ENCODE peak calls at places on chromosomes 2 and 18, in eight cellular contexts. O is stimulated activated CD4-positive, alpha-beta T cell treated with anti-CD3 and anti-CD28 coated beads, Interleukin-1b, Interleukin-23, amount 100 ng/mL, for 4 hours; U is posterior vena cava; F is fibroblast of lung; K is kidney tubule cell; C is WTC11; J is RPMI8226; H is type B pancreatic cell. I is an unnamed sample.

GRCh38 chr2:185939858-185940257 is 201.3 kb downstream of the FSIP2 start:
- DNase-seq in H (no peak), K (no peak), J (no peak), F (no peak), C (no peak), O (no peak), U (no peak), I (no peak)

GRCh38 chr2:66389651-66390131 is 45.2 kb upstream of the MEIS1 start:
- DNase-seq in F (peak; percentile 66), U (no peak), H (no peak), K (no peak), O (no peak), C (no peak), J (peak; percentile 63), I (no peak)

GRCh38 chr2:100632759-100633158 is 70.0 kb downstream of the PDCL3 start:
- DNase-seq in O (no peak), J (no peak), K (no peak), U (no peak), F (no peak), H (no peak), C (no peak), I (no peak)

GRCh38 chr18:21330122-21330701 is 88.2 kb downstream of the GREB1L start:
- DNase-seq in F (peak; percentile 65), K (peak; percentile 78), H (no peak), O (no peak), J (no peak), U (no peak), C (no peak), I (no peak)

GRCh38 chr2:168767258-168767657 is 35.2 kb upstream of the NOSTRIN start:
- DNase-seq in K (no peak), O (no peak), H (no peak), C (no peak), J (no peak), U (no peak), F (no peak), I (no peak)

GRCh38 chr2:163731735-163732134 is 4.1 kb downstream of the FIGN start:
- DNase-seq in F (peak; percentile 27), U (no peak), J (no peak), K (no peak), O (no peak), C (no peak), H (no peak), I (no peak)

GRCh38 chr18:456361-456821 is 44.1 kb downstream of the COLEC12 start:
- DNase-seq in K (no peak), C (no peak), U (peak; percentile 88), J (no peak), F (peak; percentile 51), H (no peak), O (no peak), I (no peak)

GRCh38 chr2:222859786-222860726 is 780 bp upstream of the ACSL3 start:
- DNase-seq in O (no peak), C (peak; percentile 30), K (peak; percentile 84), U (no peak), F (peak; percentile 87), J (no peak), H (no peak), I (no peak)

GRCh38 chr2:237886702-237887481 is 27.5 kb downstream of the RAMP1 start:
- DNase-seq in K (no peak), F (peak; percentile 91), U (peak; percentile 86), H (no peak), O (no peak), C (no peak), J (peak; percentile 20), I (no peak)

GRCh38 chr18:77068321-77068841 is 64.2 kb downstream of the MBP start:
- DNase-seq in U (no peak), H (no peak), J (no peak), O (no peak), F (peak; percentile 66), K (peak; percentile 83), C (no peak), I (no peak)

GRCh38 chr2:195304310-195304709 is 352.7 kb upstream of the SLC39A10 start:
- DNase-seq in K (peak; percentile 32), F (peak; percentile 36), H (no peak), C (peak; percentile 42), J (peak; percentile 17), U (no peak), O (no peak), I (no peak)

GRCh38 chr18:62280058-62280457 is 45.1 kb upstream of the TNFRSF11A start:
- DNase-seq in H (no peak), C (no peak), K (no peak), F (no peak), O (no peak), U (no peak), J (no peak), I (no peak)

GRCh38 chr2:163191372-163191771 is 352.8 kb upstream of the KCNH7 start:
- DNase-seq in J (peak; percentile 23), O (no peak), C (peak; percentile 16), F (peak; percentile 64), U (no peak), H (no peak), K (peak; percentile 53), I (peak; percentile 51)

GRCh38 chr18:8696749-8697211 is 8.6 kb upstream of the MTCL1 start:
- DNase-seq in F (peak; percentile 60), O (peak; percentile 76), U (peak; percentile 92), J (peak; percentile 81), H (peak; percentile 83), C (peak; percentile 83), K (peak; percentile 68), I (peak; percentile 72)

GRCh38 chr2:3669656-3670055 is 11.7 kb downstream of the ALLC start:
- DNase-seq in U (peak; percentile 55), O (no peak), K (no peak), J (no peak), H (peak; percentile 39), C (no peak), F (no peak), I (no peak)

GRCh38 chr2:150125708-150126107 is 361.8 kb downstream of the RND3 start:
- DNase-seq in U (no peak), J (no peak), K (peak; percentile 97), O (no peak), H (no peak), F (peak; percentile 46), C (no peak), I (no peak)

GRCh38 chr2:117982376-117983033 is 31.4 kb downstream of the CCDC93 start:
- DNase-seq in J (no peak), O (no peak), C (peak; percentile 32), F (no peak), K (no peak), H (no peak), U (no peak), I (no peak)

GRCh38 chr2:145157626-145158025 is 637.7 kb upstream of the ZEB2 start:
- DNase-seq in F (no peak), K (no peak), J (no peak), U (no peak), H (no peak), C (no peak), O (no peak), I (no peak)

GRCh38 chr2:161039071-161039470 is 121.2 kb upstream of the TANK start:
- DNase-seq in H (no peak), F (no peak), U (no peak), O (no peak), K (no peak), C (no peak), J (no peak), I (no peak)

GRCh38 chr18:62437520-62438329 is 85.1 kb upstream of the ZCCHC2 start:
- DNase-seq in O (no peak), C (no peak), H (no peak), U (no peak), F (no peak), K (no peak), J (no peak), I (no peak)